ENCODE peak calls at places on chromosomes 5 and 9, in eight cellular contexts. One of them, this sample, is unnamed.

GRCh38 chr9:107277801-107278200 is 5.3 kb upstream of the RAD23B start:
- DNase-seq in IMR-90: no peak
- DNase-seq in H1: no peak
- DNase-seq in HL-60: no peak
- DNase-seq in CD4-positive, CD25-positive, alpha-beta regulatory T cell: no peak
- DNase-seq in heart right ventricle: no peak
- DNase-seq in brain microvascular endothelial cell: no peak
- DNase-seq in CD8-positive, alpha-beta T cell: no peak
- DNase-seq in this sample: no peak

GRCh38 chr9:33467526-33467925 is 6.2 kb downstream of the NOL6 start:
- DNase-seq in IMR-90: no peak
- DNase-seq in H1: no peak
- DNase-seq in HL-60: no peak
- DNase-seq in CD4-positive, CD25-positive, alpha-beta regulatory T cell: no peak
- DNase-seq in heart right ventricle: no peak
- DNase-seq in brain microvascular endothelial cell: no peak
- DNase-seq in CD8-positive, alpha-beta T cell: no peak
- DNase-seq in this sample: no peak

GRCh38 chr5:151699071-151699901 is 12.6 kb upstream of the SPARC start:
- DNase-seq in IMR-90: peak; percentile 99
- DNase-seq in H1: no peak
- DNase-seq in HL-60: no peak
- DNase-seq in CD4-positive, CD25-positive, alpha-beta regulatory T cell: no peak
- DNase-seq in heart right ventricle: peak; percentile 77
- DNase-seq in brain microvascular endothelial cell: peak; percentile 98
- DNase-seq in CD8-positive, alpha-beta T cell: no peak
- DNase-seq in this sample: peak; percentile 39

GRCh38 chr5:7331083-7331482 is 64.9 kb upstream of the ADCY2 start:
- DNase-seq in IMR-90: no peak
- DNase-seq in H1: no peak
- DNase-seq in HL-60: no peak
- DNase-seq in CD4-positive, CD25-positive, alpha-beta regulatory T cell: no peak
- DNase-seq in heart right ventricle: no peak
- DNase-seq in brain microvascular endothelial cell: no peak
- DNase-seq in CD8-positive, alpha-beta T cell: no peak
- DNase-seq in this sample: no peak

GRCh38 chr9:123440256-123440655 is 84.3 kb downstream of the CRB2 start:
- DNase-seq in IMR-90: no peak
- DNase-seq in H1: no peak
- DNase-seq in HL-60: no peak
- DNase-seq in CD4-positive, CD25-positive, alpha-beta regulatory T cell: no peak
- DNase-seq in heart right ventricle: no peak
- DNase-seq in brain microvascular endothelial cell: no peak
- DNase-seq in CD8-positive, alpha-beta T cell: no peak
- DNase-seq in this sample: no peak

GRCh38 chr5:113606298-113607134 is 93.0 kb downstream of the YTHDC2 start:
- DNase-seq in IMR-90: peak; percentile 56
- DNase-seq in H1: peak; percentile 23
- DNase-seq in HL-60: peak; percentile 26
- DNase-seq in CD4-positive, CD25-positive, alpha-beta regulatory T cell: peak; percentile 25
- DNase-seq in heart right ventricle: peak; percentile 53
- DNase-seq in brain microvascular endothelial cell: peak; percentile 60
- DNase-seq in CD8-positive, alpha-beta T cell: peak; percentile 10
- DNase-seq in this sample: peak; percentile 54

GRCh38 chr5:145579336-145579735 is 255.8 kb downstream of the PRELID2 start:
- DNase-seq in IMR-90: no peak
- DNase-seq in H1: no peak
- DNase-seq in HL-60: no peak
- DNase-seq in CD4-positive, CD25-positive, alpha-beta regulatory T cell: no peak
- DNase-seq in heart right ventricle: no peak
- DNase-seq in brain microvascular endothelial cell: no peak
- DNase-seq in CD8-positive, alpha-beta T cell: no peak
- DNase-seq in this sample: no peak

GRCh38 chr9:33637881-33638280 is 113.8 kb downstream of the ANKRD18B start:
- DNase-seq in IMR-90: no peak
- DNase-seq in H1: no peak
- DNase-seq in HL-60: no peak
- DNase-seq in CD4-positive, CD25-positive, alpha-beta regulatory T cell: no peak
- DNase-seq in heart right ventricle: no peak
- DNase-seq in brain microvascular endothelial cell: no peak
- DNase-seq in CD8-positive, alpha-beta T cell: no peak
- DNase-seq in this sample: no peak

GRCh38 chr5:119417891-119418781 is 34.2 kb upstream of the HSD17B4 start:
- DNase-seq in IMR-90: peak; percentile 76
- DNase-seq in H1: no peak
- DNase-seq in HL-60: peak; percentile 11
- DNase-seq in CD4-positive, CD25-positive, alpha-beta regulatory T cell: no peak
- DNase-seq in heart right ventricle: no peak
- DNase-seq in brain microvascular endothelial cell: peak; percentile 79
- DNase-seq in CD8-positive, alpha-beta T cell: no peak
- DNase-seq in this sample: no peak

GRCh38 chr5:156359452-156359851 is 32.5 kb downstream of the SGCD start:
- DNase-seq in IMR-90: peak; percentile 96
- DNase-seq in H1: no peak
- DNase-seq in HL-60: no peak
- DNase-seq in CD4-positive, CD25-positive, alpha-beta regulatory T cell: no peak
- DNase-seq in heart right ventricle: no peak
- DNase-seq in brain microvascular endothelial cell: no peak
- DNase-seq in CD8-positive, alpha-beta T cell: no peak
- DNase-seq in this sample: no peak

GRCh38 chr5:107543868-107544267 is 126.9 kb downstream of the EFNA5 start:
- DNase-seq in IMR-90: no peak
- DNase-seq in H1: no peak
- DNase-seq in HL-60: no peak
- DNase-seq in CD4-positive, CD25-positive, alpha-beta regulatory T cell: no peak
- DNase-seq in heart right ventricle: no peak
- DNase-seq in brain microvascular endothelial cell: no peak
- DNase-seq in CD8-positive, alpha-beta T cell: no peak
- DNase-seq in this sample: no peak

GRCh38 chr9:133521122-133522072 is 3.4 kb downstream of the MYMK start:
- DNase-seq in IMR-90: no peak
- DNase-seq in H1: no peak
- DNase-seq in HL-60: no peak
- DNase-seq in CD4-positive, CD25-positive, alpha-beta regulatory T cell: no peak
- DNase-seq in heart right ventricle: no peak
- DNase-seq in brain microvascular endothelial cell: no peak
- DNase-seq in CD8-positive, alpha-beta T cell: no peak
- DNase-seq in this sample: peak; percentile 90

GRCh38 chr9:127263664-127264063 is 910 bp upstream of the GARNL3 start:
- DNase-seq in IMR-90: peak; percentile 5
- DNase-seq in H1: no peak
- DNase-seq in HL-60: no peak
- DNase-seq in CD4-positive, CD25-positive, alpha-beta regulatory T cell: no peak
- DNase-seq in heart right ventricle: peak; percentile 50
- DNase-seq in brain microvascular endothelial cell: no peak
- DNase-seq in CD8-positive, alpha-beta T cell: no peak
- DNase-seq in this sample: no peak
- H3K4me3 ChIP-seq in IMR-90: no peak overlapping the region
- H3K4me3 ChIP-seq in H1: no peak overlapping the region
- H3K4me3 ChIP-seq in HL-60: no peak overlapping the region
- H3K4me3 ChIP-seq in CD4-positive, CD25-positive, alpha-beta regulatory T cell: no peak overlapping the region
- H3K4me3 ChIP-seq in heart right ventricle: peak overlapping the region; percentile 49
- H3K4me3 ChIP-seq in brain microvascular endothelial cell: no peak overlapping the region
- H3K4me3 ChIP-seq in CD8-positive, alpha-beta T cell: no peak overlapping the region
- H3K4me3 ChIP-seq in this sample: no peak overlapping the region

GRCh38 chr5:80825780-80826460 is 134.2 kb upstream of the RASGRF2 start:
- DNase-seq in IMR-90: no peak
- DNase-seq in H1: no peak
- DNase-seq in HL-60: no peak
- DNase-seq in CD4-positive, CD25-positive, alpha-beta regulatory T cell: no peak
- DNase-seq in heart right ventricle: no peak
- DNase-seq in brain microvascular endothelial cell: no peak
- DNase-seq in CD8-positive, alpha-beta T cell: no peak
- DNase-seq in this sample: no peak

GRCh38 chr5:80820685-80821084 is 139.5 kb upstream of the RASGRF2 start:
- DNase-seq in IMR-90: no peak
- DNase-seq in H1: no peak
- DNase-seq in HL-60: no peak
- DNase-seq in CD4-positive, CD25-positive, alpha-beta regulatory T cell: no peak
- DNase-seq in heart right ventricle: no peak
- DNase-seq in brain microvascular endothelial cell: no peak
- DNase-seq in CD8-positive, alpha-beta T cell: no peak
- DNase-seq in this sample: no peak

DNA sequence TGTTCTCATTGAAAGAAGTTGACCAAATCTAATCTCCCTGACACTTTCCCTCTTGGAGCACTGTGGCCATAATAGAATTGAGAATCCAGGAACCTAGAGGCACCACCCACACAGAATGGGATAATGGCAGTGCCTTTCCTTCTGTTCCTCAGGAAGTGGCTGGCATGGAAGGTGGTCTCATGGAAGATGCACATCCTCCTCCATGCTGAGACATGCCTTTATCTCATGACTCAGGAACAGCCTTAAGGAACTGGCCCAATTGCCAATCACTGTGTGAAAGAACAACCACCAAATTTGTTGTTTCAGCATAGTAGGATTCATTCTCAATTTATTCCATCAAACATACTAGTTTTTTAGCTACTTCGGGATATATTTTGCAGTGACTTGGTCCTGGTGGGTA is 137.5 kb upstream of the RASGRF2 start:
- DNase-seq in IMR-90: no peak
- DNase-seq in H1: no peak
- DNase-seq in HL-60: no peak
- DNase-seq in CD4-positive, CD25-positive, alpha-beta regulatory T cell: no peak
- DNase-seq in heart right ventricle: no peak
- DNase-seq in brain microvascular endothelial cell: no peak
- DNase-seq in CD8-positive, alpha-beta T cell: no peak
- DNase-seq in this sample: no peak
- H3K4me3 ChIP-seq in IMR-90: no peak overlapping the region
- H3K4me3 ChIP-seq in H1: no peak overlapping the region
- H3K4me3 ChIP-seq in HL-60: no peak overlapping the region
- H3K4me3 ChIP-seq in CD4-positive, CD25-positive, alpha-beta regulatory T cell: no peak overlapping the region
- H3K4me3 ChIP-seq in heart right ventricle: no peak overlapping the region
- H3K4me3 ChIP-seq in brain microvascular endothelial cell: no peak overlapping the region
- H3K4me3 ChIP-seq in CD8-positive, alpha-beta T cell: no peak overlapping the region
- H3K4me3 ChIP-seq in this sample: no peak overlapping the region

DNA sequence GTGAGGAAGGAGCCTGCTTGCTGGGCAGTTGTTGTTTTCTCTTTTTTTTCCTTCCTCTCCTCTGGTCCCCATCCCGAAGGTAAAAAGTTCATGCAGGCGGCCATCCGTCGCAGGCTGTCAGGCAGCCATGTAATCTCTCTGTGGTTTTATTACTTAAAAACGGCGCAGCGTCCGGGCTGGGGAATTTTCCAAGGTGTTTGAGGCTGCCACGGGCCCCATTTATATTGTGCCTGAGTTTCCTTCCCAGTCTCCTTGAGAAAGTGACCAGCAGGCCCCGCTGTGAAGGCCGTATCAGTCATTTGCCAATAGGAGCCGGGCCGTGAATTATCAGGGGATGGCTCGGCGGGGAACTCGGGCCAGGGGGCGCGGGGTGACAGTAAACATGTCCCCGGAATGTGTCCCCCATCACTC is 289.7 kb downstream of the PBX3 start:
- DNase-seq in IMR-90: no peak
- DNase-seq in H1: no peak
- DNase-seq in HL-60: no peak
- DNase-seq in CD4-positive, CD25-positive, alpha-beta regulatory T cell: no peak
- DNase-seq in heart right ventricle: no peak
- DNase-seq in brain microvascular endothelial cell: no peak
- DNase-seq in CD8-positive, alpha-beta T cell: no peak
- DNase-seq in this sample: peak; percentile 22
- H3K4me3 ChIP-seq in IMR-90: no peak overlapping the region
- H3K4me3 ChIP-seq in H1: no peak overlapping the region
- H3K4me3 ChIP-seq in HL-60: no peak overlapping the region
- H3K4me3 ChIP-seq in CD4-positive, CD25-positive, alpha-beta regulatory T cell: no peak overlapping the region
- H3K4me3 ChIP-seq in heart right ventricle: no peak overlapping the region
- H3K4me3 ChIP-seq in brain microvascular endothelial cell: no peak overlapping the region
- H3K4me3 ChIP-seq in CD8-positive, alpha-beta T cell: no peak overlapping the region
- H3K4me3 ChIP-seq in this sample: no peak overlapping the region

GRCh38 chr9:121700831-121701419 is 49.5 kb downstream of the DAB2IP start:
- DNase-seq in IMR-90: no peak
- DNase-seq in H1: no peak
- DNase-seq in HL-60: no peak
- DNase-seq in CD4-positive, CD25-positive, alpha-beta regulatory T cell: no peak
- DNase-seq in heart right ventricle: peak; percentile 53
- DNase-seq in brain microvascular endothelial cell: no peak
- DNase-seq in CD8-positive, alpha-beta T cell: no peak
- DNase-seq in this sample: no peak
- H3K4me3 ChIP-seq in IMR-90: peak overlapping the region; percentile 4
- H3K4me3 ChIP-seq in H1: no peak overlapping the region
- H3K4me3 ChIP-seq in HL-60: no peak overlapping the region
- H3K4me3 ChIP-seq in CD4-positive, CD25-positive, alpha-beta regulatory T cell: no peak overlapping the region
- H3K4me3 ChIP-seq in heart right ventricle: peak overlapping the region; percentile 58
- H3K4me3 ChIP-seq in brain microvascular endothelial cell: peak overlapping the region; percentile 61
- H3K4me3 ChIP-seq in CD8-positive, alpha-beta T cell: no peak overlapping the region
- H3K4me3 ChIP-seq in this sample: no peak overlapping the region

GRCh38 chr5:140429724-140430123 is 28.1 kb downstream of the ANKHD1 start:
- DNase-seq in IMR-90: no peak
- DNase-seq in H1: no peak
- DNase-seq in HL-60: no peak
- DNase-seq in CD4-positive, CD25-positive, alpha-beta regulatory T cell: no peak
- DNase-seq in heart right ventricle: no peak
- DNase-seq in brain microvascular endothelial cell: no peak
- DNase-seq in CD8-positive, alpha-beta T cell: no peak
- DNase-seq in this sample: no peak
- H3K4me3 ChIP-seq in IMR-90: no peak overlapping the region
- H3K4me3 ChIP-seq in H1: no peak overlapping the region
- H3K4me3 ChIP-seq in HL-60: no peak overlapping the region
- H3K4me3 ChIP-seq in CD4-positive, CD25-positive, alpha-beta regulatory T cell: no peak overlapping the region
- H3K4me3 ChIP-seq in heart right ventricle: no peak overlapping the region
- H3K4me3 ChIP-seq in brain microvascular endothelial cell: no peak overlapping the region
- H3K4me3 ChIP-seq in CD8-positive, alpha-beta T cell: no peak overlapping the region
- H3K4me3 ChIP-seq in this sample: no peak overlapping the region

DNA sequence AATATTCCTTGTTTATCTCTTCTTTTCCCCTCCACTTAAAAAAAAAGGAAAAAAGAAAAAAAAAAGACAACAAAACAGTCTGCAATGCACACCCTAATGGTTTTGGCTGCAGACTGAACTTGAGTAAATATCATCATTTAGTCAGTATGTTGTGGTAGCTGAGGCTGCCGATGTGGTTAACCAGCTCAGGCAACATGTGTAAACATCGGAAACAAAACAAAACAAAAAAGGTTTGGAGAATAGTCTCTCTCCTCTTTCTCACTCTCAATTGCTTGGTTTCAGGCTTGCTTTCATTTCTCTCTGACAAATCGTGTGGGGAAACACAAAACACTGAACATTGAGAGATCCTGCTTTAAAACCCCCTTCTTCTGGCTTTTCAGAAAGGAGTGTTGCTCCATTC is 453.4 kb downstream of the BNC2 start:
- DNase-seq in IMR-90: peak; percentile 96
- DNase-seq in H1: no peak
- DNase-seq in HL-60: no peak
- DNase-seq in CD4-positive, CD25-positive, alpha-beta regulatory T cell: no peak
- DNase-seq in heart right ventricle: no peak
- DNase-seq in brain microvascular endothelial cell: peak; percentile 89
- DNase-seq in CD8-positive, alpha-beta T cell: no peak
- DNase-seq in this sample: no peak
- H3K4me3 ChIP-seq in IMR-90: peak overlapping the region; percentile 20
- H3K4me3 ChIP-seq in H1: no peak overlapping the region
- H3K4me3 ChIP-seq in HL-60: no peak overlapping the region
- H3K4me3 ChIP-seq in CD4-positive, CD25-positive, alpha-beta regulatory T cell: no peak overlapping the region
- H3K4me3 ChIP-seq in heart right ventricle: no peak overlapping the region
- H3K4me3 ChIP-seq in brain microvascular endothelial cell: peak overlapping the region; percentile 6
- H3K4me3 ChIP-seq in CD8-positive, alpha-beta T cell: no peak overlapping the region
- H3K4me3 ChIP-seq in this sample: no peak overlapping the region

GRCh38 chr5:91556-92263 is at the start of gene PLEKHG4B:
- DNase-seq in IMR-90: no peak
- DNase-seq in H1: peak; percentile 82
- DNase-seq in HL-60: no peak
- DNase-seq in CD4-positive, CD25-positive, alpha-beta regulatory T cell: no peak
- DNase-seq in heart right ventricle: no peak
- DNase-seq in brain microvascular endothelial cell: no peak
- DNase-seq in CD8-positive, alpha-beta T cell: no peak
- DNase-seq in this sample: no peak
- H3K4me3 ChIP-seq in IMR-90: peak within 1 kb of the TSS; percentile 28
- H3K4me3 ChIP-seq in H1: peak within 1 kb of the TSS; percentile 68
- H3K4me3 ChIP-seq in HL-60: no peak within 1 kb of the TSS
- H3K4me3 ChIP-seq in CD4-positive, CD25-positive, alpha-beta regulatory T cell: no peak within 1 kb of the TSS
- H3K4me3 ChIP-seq in heart right ventricle: peak within 1 kb of the TSS; percentile 41
- H3K4me3 ChIP-seq in brain microvascular endothelial cell: peak within 1 kb of the TSS; percentile 40
- H3K4me3 ChIP-seq in CD8-positive, alpha-beta T cell: no peak within 1 kb of the TSS
- H3K4me3 ChIP-seq in this sample: peak within 1 kb of the TSS; percentile 29